ENCODE peak calls at places on chromosomes 1 and 21, in six cellular contexts. One of them, this sample, is unnamed.

GRCh38 chr1:78237364-78237916 is 191.7 kb downstream of the GIPC2 start:
- DNase-seq in bronchial epithelial cell: peak
- DNase-seq in spleen: no peak
- DNase-seq in brain microvascular endothelial cell: no peak
- DNase-seq in AG10803: no peak
- DNase-seq in K562: no peak
- DNase-seq in this sample: peak

GRCh38 chr1:92817986-92818764 is 13.7 kb upstream of the RPL5 start:
- DNase-seq in bronchial epithelial cell: peak
- DNase-seq in spleen: no peak
- DNase-seq in brain microvascular endothelial cell: no peak
- DNase-seq in AG10803: peak
- DNase-seq in K562: peak
- DNase-seq in this sample: no peak

GRCh38 chr1:200415693-200416593 is 6.1 kb upstream of the ZNF281 start:
- DNase-seq in bronchial epithelial cell: peak
- DNase-seq in spleen: no peak
- DNase-seq in brain microvascular endothelial cell: peak
- DNase-seq in AG10803: peak
- DNase-seq in K562: no peak
- DNase-seq in this sample: peak

GRCh38 chr1:12143631-12144155 is 23.1 kb upstream of the TNFRSF1B start:
- DNase-seq in bronchial epithelial cell: peak
- DNase-seq in spleen: peak
- DNase-seq in brain microvascular endothelial cell: peak
- DNase-seq in AG10803: peak
- DNase-seq in K562: peak
- DNase-seq in this sample: peak

GRCh38 chr1:96080925-96081324 is 640.7 kb upstream of the PTBP2 start:
- DNase-seq in bronchial epithelial cell: no peak
- DNase-seq in spleen: no peak
- DNase-seq in brain microvascular endothelial cell: no peak
- DNase-seq in AG10803: peak
- DNase-seq in K562: no peak
- DNase-seq in this sample: no peak

GRCh38 chr1:109579496-109579895 is 31.1 kb downstream of the GNAI3 start:
- DNase-seq in bronchial epithelial cell: no peak
- DNase-seq in spleen: no peak
- DNase-seq in brain microvascular endothelial cell: no peak
- DNase-seq in AG10803: peak
- DNase-seq in K562: no peak
- DNase-seq in this sample: no peak

GRCh38 chr21:41885341-41886024 is 6.3 kb upstream of the PRDM15 start:
- DNase-seq in bronchial epithelial cell: no peak
- DNase-seq in spleen: peak
- DNase-seq in brain microvascular endothelial cell: no peak
- DNase-seq in AG10803: no peak
- DNase-seq in K562: no peak
- DNase-seq in this sample: no peak

GRCh38 chr1:234962340-234962989 is 166.2 kb downstream of the TOMM20 start:
- DNase-seq in bronchial epithelial cell: peak
- DNase-seq in spleen: no peak
- DNase-seq in brain microvascular endothelial cell: peak
- DNase-seq in AG10803: peak
- DNase-seq in K562: peak
- DNase-seq in this sample: peak

GRCh38 chr1:91133240-91133639 is 111.4 kb upstream of the ZNF644 start:
- DNase-seq in bronchial epithelial cell: no peak
- DNase-seq in spleen: no peak
- DNase-seq in brain microvascular endothelial cell: no peak
- DNase-seq in AG10803: no peak
- DNase-seq in K562: no peak
- DNase-seq in this sample: no peak

GRCh38 chr21:43372663-43373386 is 54.1 kb downstream of the SIK1 start:
- DNase-seq in bronchial epithelial cell: peak
- DNase-seq in spleen: no peak
- DNase-seq in brain microvascular endothelial cell: no peak
- DNase-seq in AG10803: no peak
- DNase-seq in K562: no peak
- DNase-seq in this sample: peak

GRCh38 chr1:81670286-81670685 is 130.4 kb upstream of the ADGRL2 start:
- DNase-seq in bronchial epithelial cell: peak
- DNase-seq in spleen: no peak
- DNase-seq in brain microvascular endothelial cell: peak
- DNase-seq in AG10803: peak
- DNase-seq in K562: no peak
- DNase-seq in this sample: peak

GRCh38 chr1:24101796-24102580 is 9.9 kb downstream of the MYOM3 start:
- DNase-seq in bronchial epithelial cell: no peak
- DNase-seq in spleen: no peak
- DNase-seq in brain microvascular endothelial cell: no peak
- DNase-seq in AG10803: no peak
- DNase-seq in K562: no peak
- DNase-seq in this sample: no peak

GRCh38 chr1:91730781-91731732 is 154.9 kb downstream of the TGFBR3 start:
- DNase-seq in bronchial epithelial cell: peak
- DNase-seq in spleen: no peak
- DNase-seq in brain microvascular endothelial cell: no peak
- DNase-seq in AG10803: peak
- DNase-seq in K562: peak
- DNase-seq in this sample: peak

GRCh38 chr1:160083968-160084770 is 2.8 kb downstream of the KCNJ9 start:
- DNase-seq in bronchial epithelial cell: peak
- DNase-seq in spleen: peak
- DNase-seq in brain microvascular endothelial cell: no peak
- DNase-seq in AG10803: no peak
- DNase-seq in K562: peak
- DNase-seq in this sample: peak

GRCh38 chr1:13469343-13469742 is 44.5 kb downstream of the LRRC38 start:
- DNase-seq in bronchial epithelial cell: peak
- DNase-seq in spleen: no peak
- DNase-seq in brain microvascular endothelial cell: no peak
- DNase-seq in AG10803: no peak
- DNase-seq in K562: peak
- DNase-seq in this sample: no peak

GRCh38 chr1:25607123-25607522 is 9.5 kb upstream of the MAN1C1 start:
- DNase-seq in bronchial epithelial cell: no peak
- DNase-seq in spleen: no peak
- DNase-seq in brain microvascular endothelial cell: no peak
- DNase-seq in AG10803: no peak
- DNase-seq in K562: no peak
- DNase-seq in this sample: no peak

GRCh38 chr1:15707239-15707940 is 23.3 kb downstream of the PLEKHM2 start:
- DNase-seq in bronchial epithelial cell: no peak
- DNase-seq in spleen: no peak
- DNase-seq in brain microvascular endothelial cell: no peak
- DNase-seq in AG10803: no peak
- DNase-seq in K562: no peak
- DNase-seq in this sample: no peak

GRCh38 chr1:100463809-100464424 is 74.0 kb upstream of the GPR88 start:
- DNase-seq in bronchial epithelial cell: peak
- DNase-seq in spleen: peak
- DNase-seq in brain microvascular endothelial cell: peak
- DNase-seq in AG10803: peak
- DNase-seq in K562: peak
- DNase-seq in this sample: peak

GRCh38 chr1:111218947-111219346 is 8.6 kb upstream of the CHI3L2 start:
- DNase-seq in bronchial epithelial cell: no peak
- DNase-seq in spleen: no peak
- DNase-seq in brain microvascular endothelial cell: no peak
- DNase-seq in AG10803: no peak
- DNase-seq in K562: no peak
- DNase-seq in this sample: no peak

GRCh38 chr1:231557898-231558710 is 29.6 kb downstream of the TSNAX start:
- DNase-seq in bronchial epithelial cell: no peak
- DNase-seq in spleen: no peak
- DNase-seq in brain microvascular endothelial cell: no peak
- DNase-seq in AG10803: peak
- DNase-seq in K562: no peak
- DNase-seq in this sample: no peak

GRCh38 chr1:48767957-48768510 is 8.7 kb downstream of the BEND5 start:
- DNase-seq in bronchial epithelial cell: no peak
- DNase-seq in spleen: no peak
- DNase-seq in brain microvascular endothelial cell: no peak
- DNase-seq in AG10803: no peak
- DNase-seq in K562: no peak
- DNase-seq in this sample: no peak

GRCh38 chr1:33784876-33785275 is 79.0 kb upstream of the HMGB4 start:
- DNase-seq in bronchial epithelial cell: no peak
- DNase-seq in spleen: no peak
- DNase-seq in brain microvascular endothelial cell: no peak
- DNase-seq in AG10803: no peak
- DNase-seq in K562: no peak
- DNase-seq in this sample: no peak

GRCh38 chr21:28442624-28443023 is 550.1 kb downstream of the LTN1 start:
- DNase-seq in bronchial epithelial cell: peak
- DNase-seq in spleen: no peak
- DNase-seq in brain microvascular endothelial cell: peak
- DNase-seq in AG10803: peak
- DNase-seq in K562: no peak
- DNase-seq in this sample: no peak

GRCh38 chr1:110783292-110783918 is 89.5 kb upstream of the CD53 start:
- DNase-seq in bronchial epithelial cell: peak
- DNase-seq in spleen: no peak
- DNase-seq in brain microvascular endothelial cell: peak
- DNase-seq in AG10803: peak
- DNase-seq in K562: peak
- DNase-seq in this sample: peak

GRCh38 chr1:3074800-3075199 is 5.8 kb downstream of the PRDM16 start:
- DNase-seq in bronchial epithelial cell: no peak
- DNase-seq in spleen: no peak
- DNase-seq in brain microvascular endothelial cell: no peak
- DNase-seq in AG10803: no peak
- DNase-seq in K562: no peak
- DNase-seq in this sample: peak

GRCh38 chr1:236516929-236517704 is 6.7 kb upstream of the LGALS8 start:
- DNase-seq in bronchial epithelial cell: peak
- DNase-seq in spleen: no peak
- DNase-seq in brain microvascular endothelial cell: peak
- DNase-seq in AG10803: peak
- DNase-seq in K562: no peak
- DNase-seq in this sample: no peak
- H3K4me3 ChIP-seq in bronchial epithelial cell: no peak
- H3K4me3 ChIP-seq in spleen: no peak
- H3K4me3 ChIP-seq in brain microvascular endothelial cell: no peak
- H3K4me3 ChIP-seq in AG10803: no peak
- H3K4me3 ChIP-seq in K562: no peak
- H3K4me3 ChIP-seq in this sample: no peak

GRCh38 chr21:33978585-33978984 is 63.0 kb upstream of the ATP5PO start:
- DNase-seq in bronchial epithelial cell: no peak
- DNase-seq in spleen: no peak
- DNase-seq in brain microvascular endothelial cell: no peak
- DNase-seq in AG10803: no peak
- DNase-seq in K562: no peak
- DNase-seq in this sample: no peak

GRCh38 chr21:33975548-33976081 is 60.0 kb upstream of the ATP5PO start:
- DNase-seq in bronchial epithelial cell: peak
- DNase-seq in spleen: no peak
- DNase-seq in brain microvascular endothelial cell: peak
- DNase-seq in AG10803: peak
- DNase-seq in K562: peak
- DNase-seq in this sample: no peak

GRCh38 chr21:33977721-33978369 is 62.2 kb upstream of the ATP5PO start:
- DNase-seq in bronchial epithelial cell: no peak
- DNase-seq in spleen: no peak
- DNase-seq in brain microvascular endothelial cell: no peak
- DNase-seq in AG10803: no peak
- DNase-seq in K562: no peak
- DNase-seq in this sample: no peak

GRCh38 chr21:33976082-33976979 is 60.7 kb upstream of the ATP5PO start:
- DNase-seq in bronchial epithelial cell: peak
- DNase-seq in spleen: no peak
- DNase-seq in brain microvascular endothelial cell: peak
- DNase-seq in AG10803: peak
- DNase-seq in K562: peak
- DNase-seq in this sample: no peak

GRCh38 chr21:33976980-33977720 is 61.5 kb upstream of the ATP5PO start:
- DNase-seq in bronchial epithelial cell: no peak
- DNase-seq in spleen: no peak
- DNase-seq in brain microvascular endothelial cell: no peak
- DNase-seq in AG10803: no peak
- DNase-seq in K562: no peak
- DNase-seq in this sample: no peak
- H3K4me3 ChIP-seq in bronchial epithelial cell: no peak
- H3K4me3 ChIP-seq in spleen: no peak
- H3K4me3 ChIP-seq in brain microvascular endothelial cell: peak
- H3K4me3 ChIP-seq in AG10803: no peak
- H3K4me3 ChIP-seq in K562: peak
- H3K4me3 ChIP-seq in this sample: no peak

DNA sequence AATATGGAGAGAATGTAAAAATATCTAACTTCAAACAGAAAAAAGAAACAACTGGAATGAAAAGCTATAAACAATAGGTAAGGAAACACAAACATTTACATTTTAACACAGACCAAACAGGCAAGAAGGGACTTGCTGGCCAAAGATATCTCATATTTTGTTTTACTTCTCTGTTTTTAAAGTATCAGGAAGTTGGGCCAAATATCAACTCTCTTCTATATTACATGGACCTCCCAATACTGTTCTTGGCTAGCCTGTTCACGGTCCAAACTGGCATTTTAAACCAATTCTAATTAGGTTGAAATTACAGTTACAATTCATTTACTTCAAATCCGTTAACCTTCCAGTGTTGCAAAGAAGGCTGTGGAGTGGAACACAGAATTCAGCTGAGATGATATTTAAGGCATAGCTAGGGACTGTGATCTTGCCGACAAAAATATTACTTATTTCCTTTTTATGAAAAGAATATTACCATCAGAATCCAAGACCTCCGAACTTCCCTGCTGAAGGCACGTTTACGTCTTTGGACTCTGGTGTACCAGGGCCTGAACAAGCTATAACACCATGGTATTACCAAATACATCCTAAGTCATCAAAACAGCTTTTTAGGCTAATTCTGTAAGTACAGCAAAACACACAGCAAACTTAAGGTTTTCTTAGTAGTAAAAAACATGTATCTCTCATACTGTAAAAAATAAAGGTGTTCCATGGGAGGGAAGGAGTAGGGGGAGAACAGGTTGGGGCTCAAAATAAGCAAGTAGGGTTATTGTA is 165.4 kb downstream of the RUNX1 start:
- DNase-seq in bronchial epithelial cell: peak
- DNase-seq in spleen: no peak
- DNase-seq in brain microvascular endothelial cell: no peak
- DNase-seq in AG10803: no peak
- DNase-seq in K562: no peak
- DNase-seq in this sample: no peak
- H3K4me3 ChIP-seq in bronchial epithelial cell: peak
- H3K4me3 ChIP-seq in spleen: no peak
- H3K4me3 ChIP-seq in brain microvascular endothelial cell: peak
- H3K4me3 ChIP-seq in AG10803: peak
- H3K4me3 ChIP-seq in K562: peak
- H3K4me3 ChIP-seq in this sample: no peak

DNA sequence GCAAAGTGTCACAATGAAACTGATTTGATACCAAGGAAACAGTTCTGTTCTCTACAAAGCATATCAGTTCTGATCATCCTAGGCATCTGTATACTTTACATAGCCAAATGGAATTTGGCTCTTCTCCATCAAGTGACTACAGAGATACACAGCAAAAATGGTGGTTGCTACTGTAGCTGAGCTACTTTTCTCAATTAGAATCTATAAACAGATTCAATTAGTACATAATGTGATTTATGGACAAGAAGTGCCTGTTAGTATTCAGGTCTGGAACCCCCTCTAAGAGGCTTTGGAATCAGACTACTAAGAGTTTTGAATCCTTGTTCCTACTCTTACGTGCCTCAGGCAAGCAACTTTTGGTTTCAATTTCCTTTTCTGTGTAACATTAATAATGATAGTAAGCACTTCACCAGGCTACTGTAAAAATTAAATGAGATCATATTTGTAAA is 25.5 kb downstream of the C21orf91 start:
- DNase-seq in bronchial epithelial cell: no peak
- DNase-seq in spleen: no peak
- DNase-seq in brain microvascular endothelial cell: peak
- DNase-seq in AG10803: peak
- DNase-seq in K562: no peak
- DNase-seq in this sample: no peak
- H3K4me3 ChIP-seq in bronchial epithelial cell: no peak
- H3K4me3 ChIP-seq in spleen: no peak
- H3K4me3 ChIP-seq in brain microvascular endothelial cell: no peak
- H3K4me3 ChIP-seq in AG10803: peak
- H3K4me3 ChIP-seq in K562: no peak
- H3K4me3 ChIP-seq in this sample: no peak